ENCODE peak calls at places on chromosome 3, in seven cellular contexts. One of them, this sample, is unnamed.

GRCh38 chr3:20853890-20854289 is 667.9 kb upstream of the SGO1 start:
- DNase-seq in A549: no peak
- DNase-seq in adipocyte: no peak
- DNase-seq in GM23338: no peak
- DNase-seq in PC-3: no peak
- DNase-seq in adrenal gland: no peak
- DNase-seq in cardiac muscle cell: no peak
- DNase-seq in this sample: no peak

GRCh38 chr3:66885326-66886000 is 112.6 kb upstream of the KBTBD8 start:
- DNase-seq in cardiac muscle cell: peak; percentile 18
- DNase-seq in adrenal gland: no peak
- DNase-seq in A549: peak; percentile 43
- DNase-seq in PC-3: no peak
- DNase-seq in adipocyte: no peak
- DNase-seq in GM23338: peak; percentile 52
- DNase-seq in this sample: peak; percentile 20

GRCh38 chr3:40810813-40811212 is 286.1 kb downstream of the ZNF621 start:
- DNase-seq in adrenal gland: no peak
- DNase-seq in PC-3: no peak
- DNase-seq in A549: no peak
- DNase-seq in cardiac muscle cell: no peak
- DNase-seq in adipocyte: no peak
- DNase-seq in GM23338: no peak
- DNase-seq in this sample: no peak

GRCh38 chr3:172859035-172859434 is 108.5 kb downstream of the ECT2 start:
- DNase-seq in PC-3: no peak
- DNase-seq in cardiac muscle cell: no peak
- DNase-seq in A549: no peak
- DNase-seq in adipocyte: no peak
- DNase-seq in adrenal gland: no peak
- DNase-seq in GM23338: no peak
- DNase-seq in this sample: peak; percentile 55

GRCh38 chr3:155325263-155325835 is 31.9 kb upstream of the STRIT1 start:
- DNase-seq in GM23338: peak; percentile 59
- DNase-seq in adrenal gland: no peak
- DNase-seq in PC-3: peak; percentile 19
- DNase-seq in A549: peak; percentile 17
- DNase-seq in cardiac muscle cell: no peak
- DNase-seq in adipocyte: no peak
- DNase-seq in this sample: peak; percentile 18

GRCh38 chr3:156535162-156535627 is 19.7 kb downstream of the SSR3 start:
- DNase-seq in cardiac muscle cell: peak; percentile 99
- DNase-seq in PC-3: peak; percentile 97
- DNase-seq in adrenal gland: peak; percentile 94
- DNase-seq in A549: peak; percentile 87
- DNase-seq in adipocyte: peak; percentile 98
- DNase-seq in GM23338: peak; percentile 39
- DNase-seq in this sample: peak; percentile 99

GRCh38 chr3:151169700-151170224 is 33.3 kb downstream of the GPR171 start:
- DNase-seq in adipocyte: no peak
- DNase-seq in adrenal gland: peak; percentile 44
- DNase-seq in GM23338: no peak
- DNase-seq in PC-3: no peak
- DNase-seq in A549: no peak
- DNase-seq in cardiac muscle cell: peak; percentile 31
- DNase-seq in this sample: peak; percentile 33

GRCh38 chr3:44323341-44323955 is 15.1 kb upstream of the TCAIM start:
- DNase-seq in GM23338: peak; percentile 76
- DNase-seq in PC-3: peak; percentile 80
- DNase-seq in adrenal gland: peak; percentile 72
- DNase-seq in adipocyte: peak; percentile 92
- DNase-seq in A549: peak; percentile 53
- DNase-seq in cardiac muscle cell: peak; percentile 83
- DNase-seq in this sample: peak; percentile 29

GRCh38 chr3:43411429-43411828 is 125.1 kb downstream of the SNRK start:
- DNase-seq in cardiac muscle cell: no peak
- DNase-seq in adrenal gland: no peak
- DNase-seq in GM23338: no peak
- DNase-seq in A549: no peak
- DNase-seq in PC-3: no peak
- DNase-seq in adipocyte: peak; percentile 31
- DNase-seq in this sample: no peak

GRCh38 chr3:114404590-114404989 is 110.8 kb downstream of the TIGIT start:
- DNase-seq in adrenal gland: no peak
- DNase-seq in adipocyte: no peak
- DNase-seq in A549: no peak
- DNase-seq in cardiac muscle cell: no peak
- DNase-seq in GM23338: no peak
- DNase-seq in PC-3: no peak
- DNase-seq in this sample: peak; percentile 36

GRCh38 chr3:44624696-44625528 is at the start of gene ZNF197:
- DNase-seq in GM23338: peak; percentile 98
- DNase-seq in PC-3: peak; percentile 91
- DNase-seq in adipocyte: peak; percentile 95
- DNase-seq in cardiac muscle cell: peak; percentile 94
- DNase-seq in A549: peak; percentile 88
- DNase-seq in adrenal gland: peak; percentile 84
- DNase-seq in this sample: peak; percentile 86

GRCh38 chr3:87856126-87856525 is 202.7 kb downstream of the CGGBP1 start:
- DNase-seq in A549: peak; percentile 12
- DNase-seq in adrenal gland: no peak
- DNase-seq in PC-3: peak; percentile 41
- DNase-seq in adipocyte: peak; percentile 9
- DNase-seq in cardiac muscle cell: peak; percentile 1
- DNase-seq in GM23338: no peak
- DNase-seq in this sample: no peak

GRCh38 chr3:99614768-99615167 is 23.6 kb upstream of the COL8A1 start:
- DNase-seq in adrenal gland: no peak
- DNase-seq in PC-3: no peak
- DNase-seq in GM23338: no peak
- DNase-seq in adipocyte: no peak
- DNase-seq in cardiac muscle cell: no peak
- DNase-seq in A549: no peak
- DNase-seq in this sample: no peak

GRCh38 chr3:45574067-45574494 is 20.5 kb upstream of the LIMD1 start:
- DNase-seq in adipocyte: no peak
- DNase-seq in A549: no peak
- DNase-seq in PC-3: no peak
- DNase-seq in adrenal gland: no peak
- DNase-seq in GM23338: no peak
- DNase-seq in cardiac muscle cell: no peak
- DNase-seq in this sample: no peak

GRCh38 chr3:45653205-45653604 is 36.0 kb upstream of the SACM1L start:
- DNase-seq in cardiac muscle cell: no peak
- DNase-seq in PC-3: no peak
- DNase-seq in A549: no peak
- DNase-seq in adrenal gland: no peak
- DNase-seq in GM23338: no peak
- DNase-seq in adipocyte: no peak
- DNase-seq in this sample: no peak

GRCh38 chr3:160133757-160134156 is 91.5 kb upstream of the C3orf80 start:
- DNase-seq in adrenal gland: no peak
- DNase-seq in PC-3: peak; percentile 62
- DNase-seq in adipocyte: no peak
- DNase-seq in GM23338: peak; percentile 70
- DNase-seq in A549: peak; percentile 66
- DNase-seq in cardiac muscle cell: no peak
- DNase-seq in this sample: peak; percentile 26

GRCh38 chr3:4825572-4826236 is 153.5 kb upstream of the BHLHE40 start:
- DNase-seq in adrenal gland: no peak
- DNase-seq in GM23338: no peak
- DNase-seq in adipocyte: no peak
- DNase-seq in cardiac muscle cell: no peak
- DNase-seq in A549: peak; percentile 87
- DNase-seq in PC-3: no peak
- DNase-seq in this sample: no peak

DNA sequence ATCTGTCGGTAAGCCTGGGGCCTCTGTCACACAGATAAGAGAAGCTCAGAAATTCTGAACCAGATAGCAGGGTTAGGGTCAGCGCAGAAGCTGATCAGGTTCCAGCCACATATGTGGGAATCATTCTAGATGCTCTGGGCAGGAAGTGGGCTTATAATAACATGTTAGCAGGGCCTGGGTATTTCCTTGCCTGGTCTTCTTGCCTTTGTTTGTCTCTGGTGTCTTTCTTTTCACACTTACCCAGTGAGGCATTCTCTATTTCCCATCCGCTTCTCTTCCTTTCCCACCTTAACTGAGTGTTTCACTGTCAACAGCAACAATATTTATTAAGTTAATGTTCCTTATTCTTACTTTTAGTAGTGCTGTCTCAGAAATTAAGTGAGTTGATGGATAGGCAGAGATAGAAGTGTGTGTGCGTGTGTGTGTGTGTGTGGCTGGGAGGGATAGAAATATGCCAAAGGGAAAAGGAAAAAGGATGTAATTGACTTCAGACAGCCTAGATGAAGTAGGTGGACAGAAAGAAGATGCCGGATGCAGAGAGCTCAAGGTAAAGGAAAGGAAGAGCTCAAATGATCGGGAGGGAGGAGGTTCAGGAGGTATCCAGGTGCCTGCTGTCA is 2.0 kb downstream of the PLA1A start:
- DNase-seq in adipocyte: no peak
- DNase-seq in adrenal gland: no peak
- DNase-seq in cardiac muscle cell: no peak
- DNase-seq in A549: no peak
- DNase-seq in PC-3: no peak
- DNase-seq in GM23338: no peak
- DNase-seq in this sample: no peak
- H3K4me1 ChIP-seq in adipocyte: peaks cover 25% of the 10 kb centered on the region
- H3K4me1 ChIP-seq in adrenal gland: peaks cover 8% of the 10 kb centered on the region
- H3K4me1 ChIP-seq in cardiac muscle cell: peaks cover 39% of the 10 kb centered on the region
- H3K4me1 ChIP-seq in A549: peaks cover 8% of the 10 kb centered on the region
- H3K4me1 ChIP-seq in PC-3: peaks cover 5% of the 10 kb centered on the region
- H3K4me1 ChIP-seq in GM23338: peaks cover 3% of the 10 kb centered on the region
- H3K4me1 ChIP-seq in this sample: peaks cover 13% of the 10 kb centered on the region

DNA sequence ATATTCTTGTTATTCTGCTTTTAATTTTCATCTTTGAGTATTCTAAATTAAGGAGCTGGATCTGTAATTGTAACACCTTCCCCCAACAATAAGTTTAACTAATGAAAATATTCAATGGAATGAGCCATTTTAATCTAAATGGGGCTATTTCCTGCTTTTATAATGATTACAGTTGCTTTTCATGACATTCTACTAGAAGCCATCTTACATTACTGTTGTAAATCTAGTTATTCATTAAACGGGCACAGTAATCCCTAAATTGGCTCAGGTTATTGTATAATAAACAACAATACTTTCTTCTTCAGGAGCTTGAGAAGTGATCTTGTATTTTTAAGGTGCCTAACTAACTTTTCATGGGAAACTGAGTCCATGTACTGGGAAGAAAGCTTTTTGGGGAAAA is 8.5 kb downstream of the FLNB start:
- DNase-seq in PC-3: no peak
- DNase-seq in A549: no peak
- DNase-seq in adrenal gland: no peak
- DNase-seq in adipocyte: no peak
- DNase-seq in cardiac muscle cell: no peak
- DNase-seq in GM23338: no peak
- DNase-seq in this sample: no peak
- H3K4me1 ChIP-seq in PC-3: peaks cover 61% of the 10 kb centered on the region
- H3K4me1 ChIP-seq in A549: peaks cover 96% of the 10 kb centered on the region
- H3K4me1 ChIP-seq in adrenal gland: peaks cover 29% of the 10 kb centered on the region
- H3K4me1 ChIP-seq in adipocyte: peaks cover 28% of the 10 kb centered on the region
- H3K4me1 ChIP-seq in cardiac muscle cell: peaks cover 15% of the 10 kb centered on the region
- H3K4me1 ChIP-seq in GM23338: peaks cover 86% of the 10 kb centered on the region
- H3K4me1 ChIP-seq in this sample: peaks cover 37% of the 10 kb centered on the region

GRCh38 chr3:123086110-123086642 is 19.4 kb downstream of the PDIA5 start:
- DNase-seq in PC-3: peak; percentile 19
- DNase-seq in GM23338: no peak
- DNase-seq in A549: no peak
- DNase-seq in adrenal gland: no peak
- DNase-seq in cardiac muscle cell: no peak
- DNase-seq in adipocyte: no peak
- DNase-seq in this sample: no peak

GRCh38 chr3:123085293-123085949 is 18.6 kb downstream of the PDIA5 start:
- DNase-seq in GM23338: no peak
- DNase-seq in cardiac muscle cell: no peak
- DNase-seq in adipocyte: no peak
- DNase-seq in adrenal gland: no peak
- DNase-seq in A549: no peak
- DNase-seq in PC-3: no peak
- DNase-seq in this sample: no peak

GRCh38 chr3:123083446-123084124 is 16.8 kb downstream of the PDIA5 start:
- DNase-seq in cardiac muscle cell: peak; percentile 80
- DNase-seq in GM23338: no peak
- DNase-seq in PC-3: no peak
- DNase-seq in adrenal gland: no peak
- DNase-seq in adipocyte: no peak
- DNase-seq in A549: no peak
- DNase-seq in this sample: peak; percentile 61

GRCh38 chr3:123084192-123084591 is 17.4 kb downstream of the PDIA5 start:
- DNase-seq in adrenal gland: peak; percentile 54
- DNase-seq in GM23338: no peak
- DNase-seq in adipocyte: no peak
- DNase-seq in PC-3: no peak
- DNase-seq in cardiac muscle cell: no peak
- DNase-seq in A549: no peak
- DNase-seq in this sample: no peak

DNA sequence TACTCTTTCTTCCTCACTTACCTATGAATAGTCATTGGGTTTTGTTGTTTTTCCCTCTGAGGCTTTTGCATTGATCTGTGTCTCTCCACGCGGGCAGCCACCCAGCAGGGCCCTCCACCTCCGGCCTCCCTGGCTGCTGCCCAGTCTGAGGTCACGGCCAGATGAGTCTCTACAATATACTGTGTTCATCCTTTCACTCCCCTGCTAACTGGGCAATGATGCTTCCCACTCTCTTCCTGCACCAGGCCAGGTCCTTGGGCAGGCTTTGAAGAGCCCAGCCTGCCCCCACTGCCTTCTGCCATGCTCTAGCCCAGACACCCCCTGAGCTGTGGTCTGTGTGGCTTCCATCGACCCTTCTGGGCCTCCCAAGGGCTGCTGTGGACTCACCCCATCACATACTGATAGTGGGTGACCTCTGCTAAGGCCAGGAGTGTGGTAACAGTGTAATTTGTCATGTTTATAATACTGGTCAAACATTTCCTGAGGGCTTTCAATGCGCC is 18.0 kb downstream of the PDIA5 start:
- DNase-seq in adipocyte: peak; percentile 5
- DNase-seq in adrenal gland: peak; percentile 56
- DNase-seq in A549: no peak
- DNase-seq in GM23338: no peak
- DNase-seq in PC-3: no peak
- DNase-seq in cardiac muscle cell: no peak
- DNase-seq in this sample: no peak
- H3K4me1 ChIP-seq in adipocyte: peaks cover 73% of the 10 kb centered on the region
- H3K4me1 ChIP-seq in adrenal gland: peaks cover 70% of the 10 kb centered on the region
- H3K4me1 ChIP-seq in A549: peaks cover 18% of the 10 kb centered on the region
- H3K4me1 ChIP-seq in GM23338: peaks cover 45% of the 10 kb centered on the region
- H3K4me1 ChIP-seq in PC-3: peaks cover 5% of the 10 kb centered on the region
- H3K4me1 ChIP-seq in cardiac muscle cell: peaks cover 59% of the 10 kb centered on the region
- H3K4me1 ChIP-seq in this sample: peaks cover 42% of the 10 kb centered on the region

DNA sequence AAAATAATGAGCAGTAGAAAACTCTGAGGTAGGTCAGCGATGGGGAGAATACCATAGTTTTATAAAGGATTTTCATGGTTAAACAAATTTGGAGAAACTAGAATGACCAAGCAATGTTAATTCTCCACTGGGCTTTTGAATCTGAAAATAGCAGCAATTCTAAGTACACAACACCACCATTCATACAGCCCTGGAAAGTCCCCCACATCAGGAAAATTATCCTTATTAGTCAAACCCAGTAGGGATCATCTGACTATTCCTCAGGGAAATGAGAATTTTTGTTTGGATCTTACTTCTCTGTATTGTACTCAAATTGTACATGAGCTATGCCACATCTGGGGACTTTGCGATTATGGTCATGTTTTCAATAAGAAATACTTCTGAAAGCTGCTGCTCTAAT is 45.9 kb downstream of the RARB start:
- DNase-seq in adipocyte: no peak
- DNase-seq in A549: no peak
- DNase-seq in GM23338: no peak
- DNase-seq in cardiac muscle cell: no peak
- DNase-seq in PC-3: no peak
- DNase-seq in adrenal gland: no peak
- DNase-seq in this sample: no peak
- H3K4me1 ChIP-seq in adipocyte: peaks cover 9% of the 10 kb centered on the region
- H3K4me1 ChIP-seq in A549: peaks cover 15% of the 10 kb centered on the region
- H3K4me1 ChIP-seq in GM23338: peaks cover 12% of the 10 kb centered on the region
- H3K4me1 ChIP-seq in cardiac muscle cell: peaks cover 59% of the 10 kb centered on the region
- H3K4me1 ChIP-seq in PC-3: no peaks in the 10 kb centered on the region
- H3K4me1 ChIP-seq in adrenal gland: peaks cover 7% of the 10 kb centered on the region
- H3K4me1 ChIP-seq in this sample: peaks cover 31% of the 10 kb centered on the region